ENCODE peak calls at places on chromosomes 6 and 20, in nine cellular contexts. D, Q, B, T, O, N, F, J and R are unnamed samples.

GRCh38 chr20:3101737-3102574 is 17.4 kb upstream of the AVP start:
- DNase-seq in B (no peak), N (no peak), O (no peak), Q (no peak), T (no peak), J (no peak), F (no peak), D (no peak), R (no peak)

GRCh38 chr6:125780540-125781306 is 10.0 kb upstream of the NCOA7 start:
- DNase-seq in F (no peak), T (peak; percentile 65), Q (peak; percentile 60), D (peak; percentile 46), N (peak; percentile 59), B (peak; percentile 44), J (peak; percentile 44), O (peak; percentile 23), R (peak; percentile 39)

GRCh38 chr20:61120595-61121515 is 131.2 kb upstream of the CDH4 start:
- DNase-seq in F (no peak), N (no peak), B (no peak), J (no peak), D (peak; percentile 81), O (peak; percentile 66), Q (no peak), T (no peak), R (peak; percentile 55)

GRCh38 chr20:19408971-19409370 is 196.5 kb downstream of the SLC24A3 start:
- DNase-seq in D (no peak), Q (no peak), J (no peak), B (no peak), T (no peak), O (no peak), N (no peak), F (no peak), R (no peak)

GRCh38 chr20:24761220-24762065 is 187.6 kb upstream of the CST7 start:
- DNase-seq in F (peak; percentile 3), N (no peak), D (no peak), B (no peak), J (no peak), Q (no peak), T (no peak), O (no peak), R (no peak)

GRCh38 chr6:164826831-164827468 is 482.5 kb downstream of the C6orf118 start:
- DNase-seq in J (no peak), Q (no peak), B (no peak), F (no peak), N (no peak), O (no peak), D (no peak), T (no peak), R (no peak)

GRCh38 chr6:49632712-49633111 is 3.9 kb downstream of the RHAG start:
- DNase-seq in F (no peak), N (no peak), Q (no peak), O (no peak), T (no peak), B (no peak), J (no peak), D (no peak), R (no peak)

GRCh38 chr6:16822529-16822928 is 61.3 kb upstream of the ATXN1 start:
- DNase-seq in O (no peak), N (no peak), Q (no peak), D (no peak), F (no peak), J (no peak), T (no peak), B (no peak), R (no peak)

GRCh38 chr6:88360203-88360797 is 194.2 kb upstream of the CNR1 start:
- DNase-seq in Q (no peak), D (no peak), F (no peak), B (no peak), T (no peak), N (no peak), J (no peak), O (no peak), R (no peak)

GRCh38 chr6:80341330-80341729 is 234.9 kb downstream of the BCKDHB start:
- DNase-seq in B (no peak), F (no peak), D (no peak), J (no peak), T (no peak), O (no peak), N (no peak), Q (no peak), R (no peak)

GRCh38 chr6:36888115-36888643 is 2.4 kb downstream of the C6orf89 start:
- DNase-seq in F (no peak), Q (no peak), N (no peak), T (no peak), B (no peak), J (no peak), O (no peak), D (no peak), R (no peak)

GRCh38 chr20:61950631-61951010 is 115.1 kb downstream of the TAF4 start:
- DNase-seq in N (no peak), O (no peak), F (no peak), J (no peak), Q (no peak), B (no peak), D (no peak), T (peak; percentile 12), R (no peak)

GRCh38 chr6:5435449-5435848 is 174.1 kb downstream of the FARS2 start:
- DNase-seq in Q (no peak), O (no peak), J (no peak), F (no peak), B (no peak), N (no peak), T (no peak), D (no peak), R (no peak)

GRCh38 chr6:13071946-13072345 is 256.4 kb downstream of the TBC1D7 start:
- DNase-seq in J (no peak), N (no peak), Q (no peak), O (no peak), F (no peak), B (no peak), D (no peak), T (no peak), R (no peak)

GRCh38 chr6:786946-787763 is 94.2 kb upstream of the EXOC2 start:
- DNase-seq in O (peak; percentile 22), T (no peak), Q (peak; percentile 57), J (no peak), N (no peak), D (peak; percentile 20), B (no peak), F (no peak), R (no peak)

GRCh38 chr6:155247618-155248017 is 16.2 kb upstream of the CLDN20 start:
- DNase-seq in N (no peak), F (no peak), D (no peak), T (no peak), B (no peak), Q (no peak), O (no peak), J (no peak), R (no peak)

GRCh38 chr6:111417946-111418345 is 65.1 kb downstream of the REV3L start:
- DNase-seq in N (no peak), O (no peak), T (no peak), D (no peak), B (no peak), J (no peak), F (no peak), Q (no peak), R (no peak)

GRCh38 chr6:169937389-169938261 is 186.2 kb downstream of the ERMARD start:
- DNase-seq in F (no peak), O (no peak), Q (no peak), N (no peak), J (no peak), T (no peak), B (no peak), D (peak; percentile 29), R (no peak)
- TF ChIP-seq CTCF in F (no peak), O (no peak), Q (no peak), N (no peak), J (no peak), T (no peak), B (no peak), D (no peak), R (no peak)

DNA sequence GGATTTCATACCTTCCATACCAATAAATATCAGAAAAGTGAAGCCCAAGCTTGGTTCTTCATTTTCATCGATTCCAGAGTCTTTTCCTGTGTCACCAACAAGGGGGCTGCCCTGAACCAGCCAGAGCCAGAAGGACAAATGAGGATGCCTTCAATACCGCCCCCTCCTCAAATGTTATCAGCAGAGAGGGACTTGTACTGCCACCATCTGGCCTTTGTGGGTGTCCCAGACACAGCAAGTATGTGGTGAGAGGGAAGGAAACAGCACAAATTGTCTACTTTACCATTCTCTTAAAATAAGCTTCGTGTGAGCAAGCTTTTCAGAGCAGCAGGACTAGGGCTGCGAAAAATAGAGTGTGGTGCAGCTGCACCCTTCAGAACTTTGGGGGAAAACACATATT is 165.3 kb downstream of the SOBP start:
- DNase-seq in T (no peak), F (no peak), N (no peak), O (peak; percentile 46), Q (peak; percentile 51), D (peak; percentile 83), J (no peak), B (no peak), R (no peak)
- TF ChIP-seq CTCF in T (no peak), F (peak; percentile 49), N (peak; percentile 33), O (peak; percentile 42), Q (peak; percentile 34), D (peak; percentile 86), J (no peak), B (no peak), R (peak; percentile 37)

DNA sequence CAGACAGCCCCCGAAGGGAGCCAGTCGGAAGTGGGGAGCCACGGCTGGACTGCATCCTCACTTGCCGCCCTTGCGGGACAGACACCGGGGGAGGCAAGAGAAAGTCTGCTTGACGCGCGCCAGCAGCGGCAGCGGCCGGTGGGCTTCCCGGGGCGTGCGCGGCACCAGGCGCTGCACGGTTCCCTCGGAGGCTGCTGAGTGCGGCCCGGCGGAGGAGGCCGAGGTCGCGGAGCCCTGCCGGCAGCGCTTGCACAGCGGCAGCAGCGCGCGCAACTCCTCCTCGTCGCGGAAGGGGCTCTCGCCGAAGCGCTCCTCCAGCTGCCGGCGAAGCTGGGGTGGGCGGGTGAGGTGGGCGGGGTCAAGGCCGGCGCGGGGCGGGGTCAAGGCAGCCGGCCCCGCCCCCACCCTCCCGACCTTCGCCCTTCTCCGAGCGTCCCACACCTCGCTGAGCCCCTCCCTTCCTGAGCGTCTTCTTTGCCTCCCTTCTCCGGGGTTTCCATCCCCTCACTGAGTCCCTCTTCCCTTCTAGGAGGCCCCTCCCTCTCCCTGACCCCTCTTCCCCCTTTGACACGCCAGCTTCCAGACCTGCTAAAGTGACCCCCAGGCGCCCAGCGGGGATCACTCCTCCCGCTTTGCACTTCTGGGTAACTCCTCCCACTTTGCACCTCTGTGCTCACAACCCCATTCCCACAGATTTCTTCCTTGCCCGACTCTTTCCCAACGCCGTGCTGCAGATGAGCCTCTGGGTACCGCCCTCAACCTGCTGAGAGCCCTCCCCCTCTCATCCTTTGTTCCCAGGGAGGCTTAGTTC is 8.8 kb downstream of the DUSP15 start:
- DNase-seq in T (peak; percentile 78), B (peak; percentile 62), F (peak; percentile 85), Q (peak; percentile 99), O (peak; percentile 81), J (peak; percentile 73), N (peak; percentile 71), D (peak; percentile 96), R (peak; percentile 91)
- TF ChIP-seq CTCF in T (no peak), B (no peak), F (peak; percentile 15), Q (no peak), O (no peak), J (no peak), N (no peak), D (peak; percentile 6), R (no peak)

DNA sequence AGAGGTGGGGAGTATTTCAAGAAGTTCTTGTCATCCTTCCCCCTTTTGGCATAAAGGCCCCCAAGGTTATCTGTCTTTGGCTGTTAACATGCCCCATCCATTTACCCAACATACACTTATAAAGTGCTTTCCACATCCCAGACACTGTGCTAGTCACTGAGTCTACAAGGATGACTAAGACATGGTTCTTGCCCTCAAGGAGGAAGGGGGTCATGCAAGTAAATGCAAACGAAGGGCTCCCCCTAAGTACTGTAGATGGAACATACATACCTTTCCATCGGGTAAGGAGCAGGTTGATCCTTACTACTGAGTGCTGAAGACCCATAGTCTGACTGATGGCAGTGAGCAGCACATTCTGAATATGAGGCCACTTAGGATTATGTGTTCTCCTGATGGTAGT is 38.3 kb downstream of the HECA start:
- DNase-seq in Q (no peak), D (no peak), T (no peak), N (no peak), B (no peak), O (no peak), J (no peak), F (no peak), R (no peak)
- TF ChIP-seq CTCF in Q (no peak), D (no peak), T (no peak), N (no peak), B (no peak), O (no peak), J (no peak), F (no peak), R (no peak)